ENCODE peak calls at places on chromosomes 13 and 19, in seven cellular contexts. One of them, this sample, is unnamed.

GRCh38 chr13:71327266-71327665 is 539.7 kb downstream of the DACH1 start:
- DNase-seq in lung: no peak
- DNase-seq in activated CD4-positive, alpha-beta T cell treated with anti-CD3 and anti-CD28 coated beads, Interleukin-2, amount 10 ng/mL, durations not matched to agents 7 days and 5 days: no peak
- DNase-seq in mesenchymal stem cell: no peak
- DNase-seq in EH: no peak
- DNase-seq in activated naive CD4-positive, alpha-beta T cell treated with anti-CD3 and anti-CD28 coated beads, Interleukin-2, amount 50 U/mL, for 16 hours: no peak
- DNase-seq in iris pigment epithelial cell: no peak
- DNase-seq in this sample: no peak

GRCh38 chr19:49064029-49064629 is 489 bp downstream of the NTF4 start:
- DNase-seq in lung: peak; percentile 45
- DNase-seq in activated CD4-positive, alpha-beta T cell treated with anti-CD3 and anti-CD28 coated beads, Interleukin-2, amount 10 ng/mL, durations not matched to agents 7 days and 5 days: no peak
- DNase-seq in mesenchymal stem cell: no peak
- DNase-seq in EH: no peak
- DNase-seq in activated naive CD4-positive, alpha-beta T cell treated with anti-CD3 and anti-CD28 coated beads, Interleukin-2, amount 50 U/mL, for 16 hours: no peak
- DNase-seq in iris pigment epithelial cell: no peak
- DNase-seq in this sample: no peak

GRCh38 chr13:46122304-46122703 is 17.5 kb upstream of the CPB2 start:
- DNase-seq in lung: no peak
- DNase-seq in activated CD4-positive, alpha-beta T cell treated with anti-CD3 and anti-CD28 coated beads, Interleukin-2, amount 10 ng/mL, durations not matched to agents 7 days and 5 days: no peak
- DNase-seq in mesenchymal stem cell: no peak
- DNase-seq in EH: no peak
- DNase-seq in activated naive CD4-positive, alpha-beta T cell treated with anti-CD3 and anti-CD28 coated beads, Interleukin-2, amount 50 U/mL, for 16 hours: no peak
- DNase-seq in iris pigment epithelial cell: no peak
- DNase-seq in this sample: no peak

GRCh38 chr19:9622531-9622930 is 1.5 kb upstream of the ZNF561 start:
- DNase-seq in lung: no peak
- DNase-seq in activated CD4-positive, alpha-beta T cell treated with anti-CD3 and anti-CD28 coated beads, Interleukin-2, amount 10 ng/mL, durations not matched to agents 7 days and 5 days: no peak
- DNase-seq in mesenchymal stem cell: no peak
- DNase-seq in EH: peak; percentile 52
- DNase-seq in activated naive CD4-positive, alpha-beta T cell treated with anti-CD3 and anti-CD28 coated beads, Interleukin-2, amount 50 U/mL, for 16 hours: no peak
- DNase-seq in iris pigment epithelial cell: no peak
- DNase-seq in this sample: no peak

GRCh38 chr19:42132030-42132628 is at the start of gene POU2F2:
- DNase-seq in lung: peak; percentile 30
- DNase-seq in activated CD4-positive, alpha-beta T cell treated with anti-CD3 and anti-CD28 coated beads, Interleukin-2, amount 10 ng/mL, durations not matched to agents 7 days and 5 days: peak; percentile 90
- DNase-seq in mesenchymal stem cell: peak; percentile 30
- DNase-seq in EH: peak; percentile 37
- DNase-seq in activated naive CD4-positive, alpha-beta T cell treated with anti-CD3 and anti-CD28 coated beads, Interleukin-2, amount 50 U/mL, for 16 hours: peak; percentile 90
- DNase-seq in iris pigment epithelial cell: no peak
- DNase-seq in this sample: no peak

GRCh38 chr13:23610187-23610576 is 40.0 kb downstream of the TNFRSF19 start:
- DNase-seq in lung: no peak
- DNase-seq in activated CD4-positive, alpha-beta T cell treated with anti-CD3 and anti-CD28 coated beads, Interleukin-2, amount 10 ng/mL, durations not matched to agents 7 days and 5 days: no peak
- DNase-seq in mesenchymal stem cell: peak; percentile 14
- DNase-seq in EH: peak; percentile 40
- DNase-seq in activated naive CD4-positive, alpha-beta T cell treated with anti-CD3 and anti-CD28 coated beads, Interleukin-2, amount 50 U/mL, for 16 hours: no peak
- DNase-seq in iris pigment epithelial cell: no peak
- DNase-seq in this sample: no peak

GRCh38 chr13:113730145-113730750 is 28.8 kb upstream of the TMEM255B start:
- DNase-seq in lung: no peak
- DNase-seq in activated CD4-positive, alpha-beta T cell treated with anti-CD3 and anti-CD28 coated beads, Interleukin-2, amount 10 ng/mL, durations not matched to agents 7 days and 5 days: no peak
- DNase-seq in mesenchymal stem cell: no peak
- DNase-seq in EH: no peak
- DNase-seq in activated naive CD4-positive, alpha-beta T cell treated with anti-CD3 and anti-CD28 coated beads, Interleukin-2, amount 50 U/mL, for 16 hours: no peak
- DNase-seq in iris pigment epithelial cell: no peak
- DNase-seq in this sample: no peak

GRCh38 chr19:6374179-6374709 is 1.5 kb downstream of the PSPN start:
- DNase-seq in lung: no peak
- DNase-seq in activated CD4-positive, alpha-beta T cell treated with anti-CD3 and anti-CD28 coated beads, Interleukin-2, amount 10 ng/mL, durations not matched to agents 7 days and 5 days: no peak
- DNase-seq in mesenchymal stem cell: no peak
- DNase-seq in EH: no peak
- DNase-seq in activated naive CD4-positive, alpha-beta T cell treated with anti-CD3 and anti-CD28 coated beads, Interleukin-2, amount 50 U/mL, for 16 hours: no peak
- DNase-seq in iris pigment epithelial cell: no peak
- DNase-seq in this sample: no peak

GRCh38 chr19:50736338-50736737 is 13.2 kb downstream of the CLEC11A start:
- DNase-seq in lung: no peak
- DNase-seq in activated CD4-positive, alpha-beta T cell treated with anti-CD3 and anti-CD28 coated beads, Interleukin-2, amount 10 ng/mL, durations not matched to agents 7 days and 5 days: no peak
- DNase-seq in mesenchymal stem cell: no peak
- DNase-seq in EH: no peak
- DNase-seq in activated naive CD4-positive, alpha-beta T cell treated with anti-CD3 and anti-CD28 coated beads, Interleukin-2, amount 50 U/mL, for 16 hours: no peak
- DNase-seq in iris pigment epithelial cell: no peak
- DNase-seq in this sample: no peak

This sample was measured in NCI-H226.